ENCODE peak calls at places on chromosome 14, in five cellular contexts. E is endodermal cell, D is IMR-90, M is A673, I is PC-9. K is an unnamed sample.

GRCh38 chr14:100532154-100532915 is 54.9 kb downstream of the BEGAIN start:
- DNase-seq in E (no peak), D (peak; percentile 13), M (no peak), I (no peak), K (peak; percentile 1)

GRCh38 chr14:88879016-88879415 is 54.6 kb downstream of the TTC8 start:
- DNase-seq in E (no peak), D (peak; percentile 96), M (no peak), I (no peak), K (no peak)

GRCh38 chr14:24425704-24426103 is 3.8 kb downstream of the CBLN3 start:
- DNase-seq in E (no peak), D (peak; percentile 83), M (peak; percentile 64), I (peak; percentile 52), K (no peak)

GRCh38 chr14:73789996-73790581 is 61.5 kb upstream of the PTGR2 start:
- DNase-seq in E (no peak), D (peak; percentile 97), M (no peak), I (no peak), K (peak; percentile 85)

GRCh38 chr14:55705651-55706340 is 125.8 kb downstream of the KTN1 start:
- DNase-seq in E (no peak), D (no peak), M (no peak), I (peak; percentile 63), K (no peak)

GRCh38 chr14:22841769-22842168 is 5.4 kb downstream of the MMP14 start:
- DNase-seq in E (no peak), D (no peak), M (no peak), I (no peak), K (no peak)

GRCh38 chr14:90924618-90925345 is 108.6 kb upstream of the TTC7B start:
- DNase-seq in E (no peak), D (peak; percentile 2), M (peak; percentile 3), I (peak; percentile 42), K (no peak)

GRCh38 chr14:61466249-61466904 is 145.0 kb downstream of the PRKCH start:
- DNase-seq in E (peak; percentile 73), D (peak; percentile 98), M (no peak), I (peak; percentile 87), K (peak; percentile 80)

GRCh38 chr14:52840916-52841315 is 49.5 kb upstream of the GNPNAT1 start:
- DNase-seq in E (no peak), D (peak; percentile 71), M (peak; percentile 47), I (no peak), K (no peak)

GRCh38 chr14:96016761-96017160 is 22.4 kb upstream of the C14orf132 start:
- DNase-seq in E (peak; percentile 71), D (peak; percentile 12), M (no peak), I (no peak), K (no peak)

GRCh38 chr14:49405291-49405690 is 180.9 kb downstream of the RPS29 start:
- DNase-seq in E (no peak), D (peak; percentile 65), M (no peak), I (peak; percentile 81), K (no peak)

GRCh38 chr14:70684030-70684429 is 42.3 kb downstream of the TTC9 start:
- DNase-seq in E (no peak), D (no peak), M (no peak), I (no peak), K (no peak)

GRCh38 chr14:99034711-99035171 is 237.3 kb downstream of the BCL11B start:
- DNase-seq in E (peak; percentile 73), D (no peak), M (no peak), I (no peak), K (no peak)

GRCh38 chr14:21719841-21720240 is 46.2 kb upstream of the OR4E1 start:
- DNase-seq in E (no peak), D (no peak), M (no peak), I (no peak), K (no peak)

GRCh38 chr14:21652209-21652808 is 1.3 kb upstream of the OR4E2 start:
- DNase-seq in E (peak; percentile 50), D (no peak), M (peak; percentile 77), I (no peak), K (peak; percentile 6)

GRCh38 chr14:79825046-79825521 is 386.2 kb downstream of the DIO2 start:
- DNase-seq in E (no peak), D (peak; percentile 52), M (peak; percentile 59), I (no peak), K (no peak)

GRCh38 chr14:95808371-95808770 is 68.3 kb upstream of the TUNAR start:
- DNase-seq in E (peak; percentile 7), D (no peak), M (no peak), I (no peak), K (no peak)

GRCh38 chr14:89466460-89466859 is 49.4 kb upstream of the FOXN3 start:
- DNase-seq in E (peak; percentile 73), D (no peak), M (no peak), I (no peak), K (no peak)

GRCh38 chr14:66038214-66038977 is 447.8 kb upstream of the CCDC196 start:
- DNase-seq in E (no peak), D (peak; percentile 0), M (peak; percentile 45), I (no peak), K (no peak)

GRCh38 chr14:89137514-89138163 is 279.4 kb downstream of the FOXN3 start:
- DNase-seq in E (no peak), D (peak; percentile 94), M (no peak), I (peak; percentile 64), K (peak; percentile 32)

GRCh38 chr14:58607571-58608317 is 30.0 kb upstream of the DACT1 start:
- DNase-seq in E (no peak), D (peak; percentile 87), M (no peak), I (peak; percentile 54), K (no peak)

GRCh38 chr14:49982082-49982481 is 89.2 kb downstream of the ARF6 start:
- DNase-seq in E (no peak), D (peak; percentile 34), M (no peak), I (no peak), K (no peak)

GRCh38 chr14:23801766-23802165 is 151.8 kb upstream of the DHRS4 start:
- DNase-seq in E (no peak), D (no peak), M (no peak), I (no peak), K (no peak)

GRCh38 chr14:23864252-23864651 is 89.3 kb upstream of the DHRS4 start:
- DNase-seq in E (no peak), D (no peak), M (no peak), I (no peak), K (no peak)

GRCh38 chr14:89621009-89621421 is 204.0 kb upstream of the FOXN3 start:
- DNase-seq in E (no peak), D (no peak), M (no peak), I (no peak), K (no peak)

GRCh38 chr14:98103705-98104104 is 1168.3 kb downstream of the BCL11B start:
- DNase-seq in E (no peak), D (no peak), M (no peak), I (no peak), K (no peak)

GRCh38 chr14:59474172-59474571 is 9.0 kb upstream of the GPR135 start:
- DNase-seq in E (no peak), D (peak; percentile 72), M (peak; percentile 15), I (no peak), K (no peak)

GRCh38 chr14:100067481-100067880 is 2.3 kb downstream of the EVL start:
- DNase-seq in E (no peak), D (no peak), M (no peak), I (no peak), K (no peak)

GRCh38 chr14:72535485-72535884 is 358.4 kb downstream of the DPF3 start:
- DNase-seq in E (no peak), D (no peak), M (no peak), I (no peak), K (no peak)

GRCh38 chr14:33508663-33509062 is 442.2 kb downstream of the EGLN3 start:
- DNase-seq in E (no peak), D (no peak), M (no peak), I (no peak), K (no peak)

GRCh38 chr14:51419685-51420084 is 179.6 kb downstream of the TMX1 start:
- DNase-seq in E (no peak), D (no peak), M (no peak), I (no peak), K (no peak)

GRCh38 chr14:20343855-20344205 is 395 bp downstream of the PARP2 start:
- DNase-seq in E (no peak), D (peak; percentile 48), M (no peak), I (no peak), K (no peak)

GRCh38 chr14:61474671-61475070 is 153.3 kb downstream of the PRKCH start:
- DNase-seq in E (no peak), D (no peak), M (no peak), I (no peak), K (no peak)

GRCh38 chr14:99706121-99706900 is 22.2 kb downstream of the CYP46A1 start:
- DNase-seq in E (no peak), D (no peak), M (no peak), I (no peak), K (no peak)

GRCh38 chr14:99899578-99900178 is 106.5 kb downstream of the EML1 start:
- DNase-seq in E (no peak), D (peak; percentile 47), M (peak; percentile 49), I (no peak), K (no peak)

GRCh38 chr14:71117839-71118743 is 210.8 kb downstream of the PCNX1 start:
- DNase-seq in E (no peak), D (peak; percentile 78), M (peak; percentile 66), I (peak; percentile 99), K (no peak)

GRCh38 chr14:92942976-92943710 is 20.2 kb downstream of the CHGA start:
- DNase-seq in E (no peak), D (no peak), M (no peak), I (no peak), K (no peak)
- H3K4me1 ChIP-seq in E (no peaks in the 10 kb centered on the region), D (no peaks in the 10 kb centered on the region), M (no peaks in the 10 kb centered on the region), I (peaks cover 16% of the 10 kb centered on the region), K (no peaks in the 10 kb centered on the region)

GRCh38 chr14:94536836-94537235 is 24.4 kb upstream of the SERPINA4 start:
- DNase-seq in E (peak; percentile 66), D (no peak), M (peak; percentile 44), I (no peak), K (no peak)
- H3K4me3 ChIP-seq in E (no peak overlapping the region), D (no peak overlapping the region), M (no peak overlapping the region), I (no peak overlapping the region), K (no peak overlapping the region)

GRCh38 chr14:29584992-29585391 is 342.7 kb downstream of the PRKD1 start:
- DNase-seq in E (peak; percentile 61), D (peak; percentile 94), M (no peak), I (no peak), K (peak; percentile 28)
- H3K9me3 ChIP-seq in E (no peaks in the 10 kb centered on the region), D (no peaks in the 10 kb centered on the region), M (no peaks in the 10 kb centered on the region), I (no peaks in the 10 kb centered on the region), K (no peaks in the 10 kb centered on the region)

GRCh38 chr14:102770147-102770909 is 6.9 kb upstream of the TRAF3 start:
- DNase-seq in E (peak; percentile 43), D (no peak), M (no peak), I (no peak), K (no peak)
- H3K4me1 ChIP-seq in E (no peaks in the 10 kb centered on the region), D (no peaks in the 10 kb centered on the region), M (no peaks in the 10 kb centered on the region), I (no peaks in the 10 kb centered on the region), K (no peaks in the 10 kb centered on the region)

DNA sequence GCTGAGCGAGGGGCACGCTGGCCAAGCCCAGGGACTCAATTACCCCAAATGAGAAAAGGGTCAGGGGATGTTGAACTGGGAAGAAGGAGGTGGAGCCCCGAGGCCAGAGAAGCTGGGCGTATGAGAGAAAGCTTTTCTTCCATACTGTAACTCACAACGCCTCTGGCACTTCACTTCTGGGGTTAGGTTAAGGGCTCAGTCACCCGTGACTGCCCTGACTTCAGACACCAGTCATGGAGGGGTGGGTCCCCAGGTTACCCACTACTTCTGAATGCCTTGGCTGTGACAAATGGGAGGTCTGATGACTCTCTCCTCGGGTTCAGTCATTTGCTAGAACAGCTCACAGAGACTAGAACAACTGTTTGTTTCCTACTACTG is 5.5 kb upstream of the GPR132 start:
- DNase-seq in E (no peak), D (no peak), M (no peak), I (peak; percentile 37), K (no peak)
- H3K4me3 ChIP-seq in E (no peak overlapping the region), D (no peak overlapping the region), M (no peak overlapping the region), I (no peak overlapping the region), K (no peak overlapping the region)